ENCODE peak calls at places on chromosome X, in nine cellular contexts. One of them, this sample, is unnamed.

GRCh38 chrX:131746491-131746968 is 202.7 kb downstream of the OR13H1 start:
- DNase-seq in tibial nerve: no peak
- DNase-seq in prostate gland: no peak
- DNase-seq in HCT116: peak; percentile 2
- DNase-seq in body of pancreas: peak; percentile 89
- DNase-seq in transverse colon: peak; percentile 89
- DNase-seq in ovary: peak; percentile 88
- DNase-seq in endothelial cell of umbilical vein: no peak
- DNase-seq in right lobe of liver: no peak
- DNase-seq in this sample: no peak

GRCh38 chrX:13933352-13933751 is 96.3 kb downstream of the GEMIN8 start:
- DNase-seq in ovary: no peak
- DNase-seq in body of pancreas: no peak
- DNase-seq in right lobe of liver: no peak
- DNase-seq in prostate gland: no peak
- DNase-seq in transverse colon: no peak
- DNase-seq in tibial nerve: no peak
- DNase-seq in endothelial cell of umbilical vein: no peak
- DNase-seq in HCT116: no peak
- DNase-seq in this sample: no peak

GRCh38 chrX:100979881-100980607 is 10.5 kb downstream of the ARL13A start:
- DNase-seq in prostate gland: no peak
- DNase-seq in tibial nerve: no peak
- DNase-seq in HCT116: no peak
- DNase-seq in body of pancreas: no peak
- DNase-seq in ovary: no peak
- DNase-seq in right lobe of liver: no peak
- DNase-seq in endothelial cell of umbilical vein: no peak
- DNase-seq in transverse colon: no peak
- DNase-seq in this sample: no peak

GRCh38 chrX:1181131-1181530 is 31.3 kb downstream of the CRLF2 start:
- DNase-seq in ovary: no peak
- DNase-seq in endothelial cell of umbilical vein: no peak
- DNase-seq in body of pancreas: no peak
- DNase-seq in prostate gland: no peak
- DNase-seq in tibial nerve: no peak
- DNase-seq in right lobe of liver: peak; percentile 10
- DNase-seq in transverse colon: no peak
- DNase-seq in HCT116: no peak
- DNase-seq in this sample: no peak

GRCh38 chrX:480861-481417 is 94.2 kb upstream of the PPP2R3B start:
- DNase-seq in tibial nerve: no peak
- DNase-seq in ovary: no peak
- DNase-seq in prostate gland: no peak
- DNase-seq in transverse colon: no peak
- DNase-seq in HCT116: no peak
- DNase-seq in right lobe of liver: no peak
- DNase-seq in body of pancreas: no peak
- DNase-seq in endothelial cell of umbilical vein: no peak
- DNase-seq in this sample: no peak

GRCh38 chrX:49269768-49270248 is at the start of gene PPP1R3F:
- DNase-seq in endothelial cell of umbilical vein: peak; percentile 1
- DNase-seq in HCT116: no peak
- DNase-seq in prostate gland: no peak
- DNase-seq in transverse colon: no peak
- DNase-seq in tibial nerve: no peak
- DNase-seq in right lobe of liver: no peak
- DNase-seq in body of pancreas: no peak
- DNase-seq in ovary: no peak
- DNase-seq in this sample: no peak

GRCh38 chrX:17738002-17738713 is 865 bp downstream of the SCML1 start:
- DNase-seq in tibial nerve: peak; percentile 28
- DNase-seq in transverse colon: peak; percentile 50
- DNase-seq in endothelial cell of umbilical vein: peak; percentile 30
- DNase-seq in body of pancreas: peak; percentile 58
- DNase-seq in ovary: peak; percentile 43
- DNase-seq in prostate gland: peak; percentile 25
- DNase-seq in right lobe of liver: peak; percentile 60
- DNase-seq in HCT116: no peak
- DNase-seq in this sample: peak; percentile 54

GRCh38 chrX:74461384-74461783 is 40.1 kb downstream of the SLC16A2 start:
- DNase-seq in HCT116: no peak
- DNase-seq in transverse colon: no peak
- DNase-seq in ovary: no peak
- DNase-seq in right lobe of liver: no peak
- DNase-seq in endothelial cell of umbilical vein: no peak
- DNase-seq in tibial nerve: no peak
- DNase-seq in prostate gland: no peak
- DNase-seq in body of pancreas: no peak
- DNase-seq in this sample: no peak

GRCh38 chrX:12304261-12304660 is 166.0 kb downstream of the FRMPD4 start:
- DNase-seq in body of pancreas: no peak
- DNase-seq in prostate gland: no peak
- DNase-seq in right lobe of liver: no peak
- DNase-seq in HCT116: no peak
- DNase-seq in transverse colon: no peak
- DNase-seq in tibial nerve: no peak
- DNase-seq in ovary: no peak
- DNase-seq in endothelial cell of umbilical vein: no peak
- DNase-seq in this sample: no peak

GRCh38 chrX:129403974-129404669 is 119.2 kb downstream of the SMARCA1 start:
- DNase-seq in right lobe of liver: no peak
- DNase-seq in body of pancreas: no peak
- DNase-seq in prostate gland: peak; percentile 5
- DNase-seq in transverse colon: no peak
- DNase-seq in endothelial cell of umbilical vein: no peak
- DNase-seq in ovary: no peak
- DNase-seq in tibial nerve: no peak
- DNase-seq in HCT116: no peak
- DNase-seq in this sample: no peak

GRCh38 chrX:104566921-104567501 is 1.0 kb downstream of the IL1RAPL2 start:
- DNase-seq in tibial nerve: no peak
- DNase-seq in body of pancreas: peak; percentile 27
- DNase-seq in prostate gland: no peak
- DNase-seq in HCT116: no peak
- DNase-seq in endothelial cell of umbilical vein: no peak
- DNase-seq in right lobe of liver: peak; percentile 48
- DNase-seq in ovary: no peak
- DNase-seq in transverse colon: no peak
- DNase-seq in this sample: no peak

GRCh38 chrX:580020-580419 is 50.6 kb upstream of the SHOX start:
- DNase-seq in ovary: no peak
- DNase-seq in tibial nerve: no peak
- DNase-seq in HCT116: no peak
- DNase-seq in body of pancreas: peak; percentile 19
- DNase-seq in endothelial cell of umbilical vein: no peak
- DNase-seq in transverse colon: no peak
- DNase-seq in right lobe of liver: no peak
- DNase-seq in prostate gland: no peak
- DNase-seq in this sample: no peak

GRCh38 chrX:49282647-49283011 is 13.0 kb downstream of the PPP1R3F start:
- DNase-seq in ovary: peak; percentile 39
- DNase-seq in tibial nerve: no peak
- DNase-seq in endothelial cell of umbilical vein: no peak
- DNase-seq in right lobe of liver: no peak
- DNase-seq in transverse colon: no peak
- DNase-seq in prostate gland: no peak
- DNase-seq in HCT116: peak; percentile 13
- DNase-seq in body of pancreas: no peak
- DNase-seq in this sample: no peak

GRCh38 chrX:70446380-70447350 is 2.0 kb downstream of the DLG3 start:
- DNase-seq in body of pancreas: no peak
- DNase-seq in prostate gland: no peak
- DNase-seq in right lobe of liver: no peak
- DNase-seq in endothelial cell of umbilical vein: no peak
- DNase-seq in tibial nerve: no peak
- DNase-seq in transverse colon: no peak
- DNase-seq in HCT116: no peak
- DNase-seq in ovary: no peak
- DNase-seq in this sample: no peak

GRCh38 chrX:70449457-70449966 is 4.9 kb downstream of the DLG3 start:
- DNase-seq in prostate gland: no peak
- DNase-seq in ovary: no peak
- DNase-seq in right lobe of liver: no peak
- DNase-seq in body of pancreas: no peak
- DNase-seq in tibial nerve: no peak
- DNase-seq in HCT116: no peak
- DNase-seq in transverse colon: no peak
- DNase-seq in endothelial cell of umbilical vein: no peak
- DNase-seq in this sample: no peak

GRCh38 chrX:70444326-70445196 is at the start of gene DLG3:
- DNase-seq in ovary: no peak
- DNase-seq in HCT116: no peak
- DNase-seq in endothelial cell of umbilical vein: no peak
- DNase-seq in body of pancreas: peak; percentile 40
- DNase-seq in right lobe of liver: no peak
- DNase-seq in transverse colon: no peak
- DNase-seq in tibial nerve: no peak
- DNase-seq in prostate gland: no peak
- DNase-seq in this sample: no peak

GRCh38 chrX:70445197-70445656 is 592 bp downstream of the DLG3 start:
- DNase-seq in ovary: no peak
- DNase-seq in prostate gland: no peak
- DNase-seq in HCT116: no peak
- DNase-seq in right lobe of liver: no peak
- DNase-seq in endothelial cell of umbilical vein: no peak
- DNase-seq in body of pancreas: no peak
- DNase-seq in tibial nerve: no peak
- DNase-seq in transverse colon: no peak
- DNase-seq in this sample: no peak

GRCh38 chrX:70445876-70446275 is 1.2 kb downstream of the DLG3 start:
- DNase-seq in HCT116: no peak
- DNase-seq in endothelial cell of umbilical vein: no peak
- DNase-seq in right lobe of liver: no peak
- DNase-seq in transverse colon: no peak
- DNase-seq in prostate gland: no peak
- DNase-seq in body of pancreas: no peak
- DNase-seq in ovary: no peak
- DNase-seq in tibial nerve: no peak
- DNase-seq in this sample: no peak
- H3K9me3 ChIP-seq in HCT116: no peaks in the 10 kb centered on the region
- H3K9me3 ChIP-seq in endothelial cell of umbilical vein: no peaks in the 10 kb centered on the region
- H3K9me3 ChIP-seq in right lobe of liver: no peaks in the 10 kb centered on the region
- H3K9me3 ChIP-seq in transverse colon: no peaks in the 10 kb centered on the region
- H3K9me3 ChIP-seq in prostate gland: no peaks in the 10 kb centered on the region
- H3K9me3 ChIP-seq in body of pancreas: no peaks in the 10 kb centered on the region
- H3K9me3 ChIP-seq in ovary: no peaks in the 10 kb centered on the region
- H3K9me3 ChIP-seq in tibial nerve: no peaks in the 10 kb centered on the region
- H3K9me3 ChIP-seq in this sample: no peaks in the 10 kb centered on the region

DNA sequence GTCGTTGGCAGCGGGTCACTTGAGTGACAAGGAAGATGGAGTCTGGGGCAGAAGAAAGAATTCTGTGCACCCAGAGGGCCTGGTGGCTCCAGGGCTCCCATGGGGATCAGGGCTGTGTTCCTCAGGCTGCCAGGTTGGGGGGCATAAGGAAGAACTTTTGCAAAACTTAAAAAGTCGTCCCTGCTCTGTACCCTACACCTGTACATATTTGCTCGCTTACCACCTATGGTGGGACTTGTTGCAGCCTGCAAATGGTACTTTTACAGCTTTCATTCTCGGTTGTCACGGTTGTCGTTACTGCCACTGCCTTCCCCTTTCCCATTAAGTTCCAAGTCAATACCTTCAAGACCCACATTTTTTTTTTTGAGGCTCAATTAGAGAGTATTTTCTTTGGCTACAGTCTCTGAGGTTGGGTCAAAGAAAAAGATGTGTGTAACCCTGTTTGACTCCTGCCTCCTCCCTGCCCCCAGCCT is 9.1 kb downstream of the ARX start:
- DNase-seq in transverse colon: no peak
- DNase-seq in prostate gland: no peak
- DNase-seq in HCT116: no peak
- DNase-seq in endothelial cell of umbilical vein: no peak
- DNase-seq in right lobe of liver: no peak
- DNase-seq in body of pancreas: no peak
- DNase-seq in tibial nerve: no peak
- DNase-seq in ovary: no peak
- DNase-seq in this sample: no peak
- H3K27me3 ChIP-seq in transverse colon: peaks cover 97% of the 10 kb centered on the region
- H3K27me3 ChIP-seq in prostate gland: no peaks in the 10 kb centered on the region
- H3K27me3 ChIP-seq in HCT116: no peaks in the 10 kb centered on the region
- H3K27me3 ChIP-seq in endothelial cell of umbilical vein: peaks cover 66% of the 10 kb centered on the region
- H3K27me3 ChIP-seq in right lobe of liver: peaks cover 7% of the 10 kb centered on the region
- H3K27me3 ChIP-seq in body of pancreas: no peaks in the 10 kb centered on the region
- H3K27me3 ChIP-seq in tibial nerve: no peaks in the 10 kb centered on the region
- H3K27me3 ChIP-seq in ovary: no peaks in the 10 kb centered on the region
- H3K27me3 ChIP-seq in this sample: peaks cover 94% of the 10 kb centered on the region

DNA sequence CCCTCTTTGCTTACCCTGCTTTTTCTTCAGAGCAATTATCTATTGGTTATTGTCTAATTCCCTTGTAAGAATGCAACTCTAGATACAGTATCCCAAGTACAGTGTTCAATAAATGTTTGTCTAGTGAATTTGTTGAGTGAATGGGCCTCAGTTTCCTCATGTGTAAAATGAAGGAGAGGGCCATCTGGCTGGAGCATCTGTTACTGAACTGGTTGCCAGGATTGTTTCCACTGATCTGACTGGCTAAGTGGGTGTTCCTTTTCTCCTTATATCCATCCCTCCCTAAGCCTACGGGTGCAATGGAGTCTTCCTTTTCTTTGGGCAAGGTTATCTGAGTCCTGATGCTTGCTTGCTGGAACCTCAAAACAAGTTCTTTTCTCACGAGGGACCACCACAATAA is 185.2 kb upstream of the RPS6KA3 start:
- DNase-seq in endothelial cell of umbilical vein: no peak
- DNase-seq in right lobe of liver: no peak
- DNase-seq in ovary: no peak
- DNase-seq in prostate gland: no peak
- DNase-seq in body of pancreas: no peak
- DNase-seq in tibial nerve: no peak
- DNase-seq in HCT116: no peak
- DNase-seq in transverse colon: no peak
- DNase-seq in this sample: no peak
- TF ChIP-seq POLR2A in endothelial cell of umbilical vein: no peak
- TF ChIP-seq POLR2A in right lobe of liver: no peak
- TF ChIP-seq POLR2A in ovary: no peak
- TF ChIP-seq POLR2A in prostate gland: no peak
- TF ChIP-seq POLR2A in body of pancreas: no peak
- TF ChIP-seq POLR2A in tibial nerve: no peak
- TF ChIP-seq POLR2A in HCT116: no peak
- TF ChIP-seq POLR2A in transverse colon: no peak
- TF ChIP-seq POLR2A in this sample: no peak

DNA sequence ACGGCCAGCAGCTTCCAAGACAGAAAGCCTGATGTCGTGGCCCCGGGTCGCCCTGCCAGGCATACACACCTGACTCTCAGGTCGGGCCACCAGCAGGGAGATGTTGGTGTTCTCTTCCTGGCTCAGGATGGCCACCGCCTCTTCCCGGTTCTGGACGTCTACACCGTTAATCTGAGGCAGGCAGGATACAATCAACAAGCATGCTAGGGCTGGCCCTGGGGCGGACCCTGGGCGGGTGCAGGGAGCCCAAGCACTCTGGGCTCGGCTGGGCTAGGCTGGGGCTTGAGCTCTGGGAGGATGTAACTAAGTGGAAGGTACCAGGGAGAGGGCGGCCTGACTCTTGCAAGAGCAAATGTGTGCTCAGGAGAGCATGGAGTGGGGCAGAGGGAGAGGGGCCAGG is 11.0 kb downstream of the SSR4 start:
- DNase-seq in tibial nerve: no peak
- DNase-seq in right lobe of liver: no peak
- DNase-seq in prostate gland: no peak
- DNase-seq in endothelial cell of umbilical vein: no peak
- DNase-seq in HCT116: no peak
- DNase-seq in ovary: no peak
- DNase-seq in body of pancreas: no peak
- DNase-seq in transverse colon: no peak
- DNase-seq in this sample: no peak
- H3K9me3 ChIP-seq in tibial nerve: no peaks in the 10 kb centered on the region
- H3K9me3 ChIP-seq in right lobe of liver: no peaks in the 10 kb centered on the region
- H3K9me3 ChIP-seq in prostate gland: no peaks in the 10 kb centered on the region
- H3K9me3 ChIP-seq in endothelial cell of umbilical vein: no peaks in the 10 kb centered on the region
- H3K9me3 ChIP-seq in HCT116: no peaks in the 10 kb centered on the region
- H3K9me3 ChIP-seq in ovary: no peaks in the 10 kb centered on the region
- H3K9me3 ChIP-seq in body of pancreas: no peaks in the 10 kb centered on the region
- H3K9me3 ChIP-seq in transverse colon: no peaks in the 10 kb centered on the region
- H3K9me3 ChIP-seq in this sample: no peaks in the 10 kb centered on the region

This sample was measured in adrenal gland.